ENCODE peak calls at places on chromosomes 5 and 9, in four cellular contexts. One of them, this sample, is unnamed. For H3K27me3 and H3K36me3, the result is how much of the 10 kb centered on the place peaks cover.

GRCh38 chr5:72767289-72768010 is 49.0 kb upstream of the TNPO1 start:
- DNase-seq in neural progenitor cell: peak
- DNase-seq in stomach: no peak
- DNase-seq in A673: peak
- DNase-seq in this sample: peak

GRCh38 chr9:114083693-114084092 is 5.6 kb upstream of the AMBP start:
- DNase-seq in neural progenitor cell: no peak
- DNase-seq in stomach: no peak
- DNase-seq in A673: no peak
- DNase-seq in this sample: no peak

GRCh38 chr9:2991292-2991691 is 147.4 kb upstream of the PUM3 start:
- DNase-seq in neural progenitor cell: no peak
- DNase-seq in stomach: no peak
- DNase-seq in A673: no peak
- DNase-seq in this sample: no peak

GRCh38 chr5:84370176-84370575 is 14.5 kb downstream of the EDIL3 start:
- DNase-seq in neural progenitor cell: no peak
- DNase-seq in stomach: no peak
- DNase-seq in A673: no peak
- DNase-seq in this sample: no peak

GRCh38 chr5:112895682-112896081 is 26.3 kb downstream of the REEP5 start:
- DNase-seq in neural progenitor cell: no peak
- DNase-seq in stomach: no peak
- DNase-seq in A673: no peak
- DNase-seq in this sample: no peak

GRCh38 chr5:62732677-62733121 is 154.1 kb downstream of the LRRC70 start:
- DNase-seq in neural progenitor cell: no peak
- DNase-seq in stomach: no peak
- DNase-seq in A673: no peak
- DNase-seq in this sample: no peak

GRCh38 chr9:130480673-130481072 is 35.9 kb downstream of the ASS1 start:
- DNase-seq in neural progenitor cell: peak
- DNase-seq in stomach: no peak
- DNase-seq in A673: no peak
- DNase-seq in this sample: peak

GRCh38 chr5:26807231-26808199 is 230.9 kb downstream of the CDH9 start:
- DNase-seq in neural progenitor cell: no peak
- DNase-seq in stomach: no peak
- DNase-seq in A673: no peak
- DNase-seq in this sample: peak

GRCh38 chr9:70411930-70412677 is 2.4 kb downstream of the KLF9 start:
- DNase-seq in neural progenitor cell: no peak
- DNase-seq in stomach: peak
- DNase-seq in A673: no peak
- DNase-seq in this sample: peak

GRCh38 chr9:70415041-70415440 is 584 bp upstream of the KLF9 start:
- DNase-seq in neural progenitor cell: no peak
- DNase-seq in stomach: no peak
- DNase-seq in A673: no peak
- DNase-seq in this sample: no peak

GRCh38 chr9:70412678-70413426 is 1.6 kb downstream of the KLF9 start:
- DNase-seq in neural progenitor cell: peak
- DNase-seq in stomach: peak
- DNase-seq in A673: peak
- DNase-seq in this sample: peak

GRCh38 chr9:70413798-70414775 is at the start of gene KLF9:
- DNase-seq in neural progenitor cell: peak
- DNase-seq in stomach: peak
- DNase-seq in A673: peak
- DNase-seq in this sample: peak

DNA sequence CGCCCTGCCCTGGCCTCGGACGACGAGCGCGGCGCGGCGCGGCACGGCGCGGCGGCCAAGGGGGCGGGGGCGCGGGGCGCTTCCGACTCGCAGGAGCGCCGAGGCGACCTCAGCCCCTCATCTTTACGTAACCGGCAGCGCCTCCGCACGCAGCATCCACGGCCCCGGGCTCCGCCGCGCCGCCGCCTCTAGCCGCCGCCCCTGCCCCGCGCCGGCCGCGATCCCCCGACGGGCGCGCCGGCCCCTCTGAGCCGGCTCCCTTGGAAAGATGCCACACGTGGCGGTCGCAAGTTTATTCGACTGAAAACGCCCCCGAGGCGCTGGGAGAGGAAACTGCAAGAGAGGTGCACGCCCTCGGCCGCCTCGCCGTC is 1.0 kb downstream of the KLF9 start:
- DNase-seq in neural progenitor cell: peak
- DNase-seq in stomach: no peak
- DNase-seq in A673: peak
- DNase-seq in this sample: peak
- H3K4me3 ChIP-seq in neural progenitor cell: peak
- H3K4me3 ChIP-seq in stomach: peak
- H3K4me3 ChIP-seq in A673: peak
- H3K4me3 ChIP-seq in this sample: peak

DNA sequence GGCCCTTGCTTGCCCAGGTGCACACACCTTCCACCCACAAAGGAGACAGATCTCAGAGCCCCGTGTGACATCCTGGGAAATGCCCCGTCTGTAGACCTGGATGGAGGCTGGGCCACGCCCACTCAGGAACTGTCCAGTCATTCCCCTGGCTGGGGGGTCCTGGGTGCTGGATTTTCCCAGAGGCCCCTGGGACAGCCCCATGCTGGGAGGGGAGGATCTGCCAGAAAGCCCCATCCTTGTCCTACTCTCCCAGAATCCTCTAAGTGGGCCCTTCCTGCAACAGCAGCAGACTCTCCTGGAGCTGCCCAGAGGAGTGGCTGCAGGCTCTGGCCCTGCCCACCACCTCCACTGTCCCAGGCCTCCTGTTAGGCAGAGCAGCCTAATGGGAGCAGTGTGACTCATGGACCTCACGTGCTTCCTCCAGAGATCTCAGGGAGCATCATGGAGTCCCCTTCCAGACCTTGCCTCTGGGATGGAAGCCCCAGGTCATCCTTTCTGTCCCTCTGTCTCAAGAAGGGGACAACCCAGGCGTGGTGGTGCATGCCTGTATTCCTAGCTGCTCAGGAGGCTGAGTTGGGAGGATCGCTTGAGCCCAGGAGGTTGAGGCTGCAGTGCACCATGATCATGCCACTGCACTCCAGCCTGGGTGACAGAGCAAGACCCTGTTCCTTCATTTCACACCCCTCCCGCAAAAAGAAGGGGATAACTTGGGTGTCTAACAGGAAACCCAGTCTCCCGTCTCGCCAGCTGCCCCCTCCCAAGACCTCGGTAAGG is 51.7 kb downstream of the JADE2 start:
- DNase-seq in neural progenitor cell: no peak
- DNase-seq in stomach: no peak
- DNase-seq in A673: no peak
- DNase-seq in this sample: peak
- H3K27me3 ChIP-seq in neural progenitor cell: under half
- H3K27me3 ChIP-seq in stomach: under half
- H3K27me3 ChIP-seq in A673: under half
- H3K27me3 ChIP-seq in this sample: under half

GRCh38 chr5:93245226-93245625 is 335.8 kb downstream of the NR2F1-AS1 start:
- DNase-seq in neural progenitor cell: no peak
- DNase-seq in stomach: no peak
- DNase-seq in A673: no peak
- DNase-seq in this sample: no peak
- H3K36me3 ChIP-seq in neural progenitor cell: under half
- H3K36me3 ChIP-seq in stomach: under half
- H3K36me3 ChIP-seq in A673: under half
- H3K36me3 ChIP-seq in this sample: under half

DNA sequence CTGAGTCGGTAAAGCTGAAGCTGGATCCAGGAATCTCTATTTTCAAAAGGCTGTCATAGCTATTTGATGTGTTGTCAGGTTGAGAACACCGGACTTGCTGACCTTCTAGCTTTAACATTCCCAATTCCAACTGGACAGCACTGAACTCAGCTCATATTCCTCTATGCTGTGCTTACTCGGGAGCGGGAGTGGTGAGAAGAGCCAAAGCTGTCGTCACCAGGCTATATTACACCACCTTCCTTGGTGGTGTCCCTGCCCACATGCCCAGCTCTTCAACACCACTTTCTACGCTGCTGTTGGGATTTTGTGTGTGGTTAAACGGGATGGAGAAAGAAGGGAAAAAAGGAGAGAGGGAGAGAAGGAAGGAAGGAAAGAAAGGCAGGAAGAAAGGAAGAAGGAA is 653.6 kb downstream of the RAB3C start:
- DNase-seq in neural progenitor cell: no peak
- DNase-seq in stomach: no peak
- DNase-seq in A673: no peak
- DNase-seq in this sample: no peak
- H3K4me3 ChIP-seq in neural progenitor cell: no peak
- H3K4me3 ChIP-seq in stomach: no peak
- H3K4me3 ChIP-seq in A673: no peak
- H3K4me3 ChIP-seq in this sample: no peak

DNA sequence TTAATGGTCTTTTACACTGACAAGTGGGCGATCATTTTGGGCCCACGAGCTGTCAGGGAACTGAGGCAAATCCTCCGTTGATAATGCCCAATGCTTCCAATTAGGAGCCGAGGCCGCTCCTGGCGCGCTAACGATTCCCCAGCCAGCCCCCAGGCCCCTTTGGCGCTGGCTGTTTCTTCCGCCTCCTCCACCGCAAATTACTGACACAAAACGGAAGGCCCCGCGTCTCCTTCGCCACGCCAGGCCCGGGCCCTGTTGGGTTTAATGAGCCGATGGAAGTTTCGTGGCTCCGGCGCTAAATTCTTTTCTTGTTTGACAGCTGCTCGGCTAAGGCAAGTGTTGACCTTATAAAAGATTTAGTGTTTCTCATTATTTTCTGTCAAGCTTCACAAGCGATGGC is 25.7 kb upstream of the BARHL1 start:
- DNase-seq in neural progenitor cell: peak
- DNase-seq in stomach: no peak
- DNase-seq in A673: no peak
- DNase-seq in this sample: no peak
- H3K27me3 ChIP-seq in neural progenitor cell: under half
- H3K27me3 ChIP-seq in stomach: under half
- H3K27me3 ChIP-seq in A673: half or more
- H3K27me3 ChIP-seq in this sample: under half

DNA sequence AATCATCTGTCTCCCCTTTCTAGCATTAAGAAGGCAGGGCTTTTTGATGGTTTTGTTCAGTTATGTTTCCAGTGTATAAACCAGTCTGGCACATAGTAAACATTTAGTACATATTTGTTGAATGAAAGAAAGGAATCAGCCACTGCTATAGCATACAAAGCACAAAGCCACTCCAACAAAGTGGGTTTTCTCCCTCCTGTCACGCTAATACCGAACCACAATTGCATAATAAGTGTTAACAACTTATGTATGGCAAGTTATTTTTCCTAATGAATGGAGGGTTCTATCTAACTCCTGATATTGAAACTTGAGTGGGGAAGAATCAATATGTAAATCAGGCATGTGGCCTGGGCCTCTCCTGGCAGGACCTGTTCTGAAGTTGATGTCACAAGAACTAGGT is 53.9 kb downstream of the PRUNE2 start:
- DNase-seq in neural progenitor cell: no peak
- DNase-seq in stomach: no peak
- DNase-seq in A673: no peak
- DNase-seq in this sample: no peak
- H3K36me3 ChIP-seq in neural progenitor cell: under half
- H3K36me3 ChIP-seq in stomach: under half
- H3K36me3 ChIP-seq in A673: under half
- H3K36me3 ChIP-seq in this sample: under half

This sample was measured in H7.